ENCODE peak calls at places on chromosome 11, in nine cellular contexts. One of them, this sample, is unnamed.

GRCh38 chr11:2303627-2304155 is 1.9 kb downstream of the TSPAN32 start:
- DNase-seq in activated naive CD4-positive, alpha-beta T cell: no peak
- DNase-seq in NCI-H1417: no peak
- DNase-seq in HFFc6: no peak
- DNase-seq in mesendoderm: peak; percentile 34
- DNase-seq in HEK293T: no peak
- DNase-seq in AG08396: no peak
- DNase-seq in C1 segment of cervical spinal cord: no peak
- DNase-seq in BE2C: no peak
- DNase-seq in this sample: no peak

GRCh38 chr11:10322830-10323792 is 18.2 kb downstream of the ADM start:
- DNase-seq in activated naive CD4-positive, alpha-beta T cell: peak; percentile 20
- DNase-seq in NCI-H1417: peak; percentile 30
- DNase-seq in HFFc6: peak; percentile 83
- DNase-seq in mesendoderm: peak; percentile 81
- DNase-seq in HEK293T: peak; percentile 51
- DNase-seq in AG08396: peak; percentile 53
- DNase-seq in C1 segment of cervical spinal cord: no peak
- DNase-seq in BE2C: peak; percentile 32
- DNase-seq in this sample: peak; percentile 17

GRCh38 chr11:33773399-33774355 is 643 bp downstream of the FBXO3 start:
- DNase-seq in activated naive CD4-positive, alpha-beta T cell: no peak
- DNase-seq in NCI-H1417: peak; percentile 79
- DNase-seq in HFFc6: peak; percentile 22
- DNase-seq in mesendoderm: no peak
- DNase-seq in HEK293T: peak; percentile 34
- DNase-seq in AG08396: peak; percentile 36
- DNase-seq in C1 segment of cervical spinal cord: no peak
- DNase-seq in BE2C: no peak
- DNase-seq in this sample: peak; percentile 39

GRCh38 chr11:35725880-35726279 is 63.3 kb downstream of the TRIM44 start:
- DNase-seq in activated naive CD4-positive, alpha-beta T cell: no peak
- DNase-seq in NCI-H1417: no peak
- DNase-seq in HFFc6: peak; percentile 63
- DNase-seq in mesendoderm: no peak
- DNase-seq in HEK293T: no peak
- DNase-seq in AG08396: peak; percentile 37
- DNase-seq in C1 segment of cervical spinal cord: no peak
- DNase-seq in BE2C: no peak
- DNase-seq in this sample: no peak

GRCh38 chr11:94400839-94401772 is at the start of gene GPR83:
- DNase-seq in activated naive CD4-positive, alpha-beta T cell: no peak
- DNase-seq in NCI-H1417: peak; percentile 79
- DNase-seq in HFFc6: no peak
- DNase-seq in mesendoderm: peak; percentile 82
- DNase-seq in HEK293T: peak; percentile 57
- DNase-seq in AG08396: peak; percentile 44
- DNase-seq in C1 segment of cervical spinal cord: no peak
- DNase-seq in BE2C: peak; percentile 61
- DNase-seq in this sample: peak; percentile 14

GRCh38 chr11:117010808-117011540 is 87.3 kb downstream of the SIK3 start:
- DNase-seq in activated naive CD4-positive, alpha-beta T cell: no peak
- DNase-seq in NCI-H1417: no peak
- DNase-seq in HFFc6: peak; percentile 98
- DNase-seq in mesendoderm: no peak
- DNase-seq in HEK293T: no peak
- DNase-seq in AG08396: peak; percentile 67
- DNase-seq in C1 segment of cervical spinal cord: no peak
- DNase-seq in BE2C: no peak
- DNase-seq in this sample: no peak

GRCh38 chr11:134252539-134253188 is 488 bp downstream of the THYN1 start:
- DNase-seq in activated naive CD4-positive, alpha-beta T cell: no peak
- DNase-seq in NCI-H1417: peak; percentile 48
- DNase-seq in HFFc6: peak; percentile 47
- DNase-seq in mesendoderm: no peak
- DNase-seq in HEK293T: peak; percentile 40
- DNase-seq in AG08396: peak; percentile 56
- DNase-seq in C1 segment of cervical spinal cord: no peak
- DNase-seq in BE2C: no peak
- DNase-seq in this sample: peak; percentile 40

GRCh38 chr11:71204748-71205664 is 47.4 kb downstream of the SHANK2 start:
- DNase-seq in activated naive CD4-positive, alpha-beta T cell: no peak
- DNase-seq in NCI-H1417: peak; percentile 28
- DNase-seq in HFFc6: no peak
- DNase-seq in mesendoderm: peak; percentile 26
- DNase-seq in HEK293T: no peak
- DNase-seq in AG08396: no peak
- DNase-seq in C1 segment of cervical spinal cord: no peak
- DNase-seq in BE2C: no peak
- DNase-seq in this sample: no peak

GRCh38 chr11:16982256-16982671 is 31.9 kb downstream of the PLEKHA7 start:
- DNase-seq in activated naive CD4-positive, alpha-beta T cell: no peak
- DNase-seq in NCI-H1417: no peak
- DNase-seq in HFFc6: no peak
- DNase-seq in mesendoderm: no peak
- DNase-seq in HEK293T: no peak
- DNase-seq in AG08396: no peak
- DNase-seq in C1 segment of cervical spinal cord: no peak
- DNase-seq in BE2C: no peak
- DNase-seq in this sample: no peak

GRCh38 chr11:60957188-60957587 is 5.2 kb upstream of the SLC15A3 start:
- DNase-seq in activated naive CD4-positive, alpha-beta T cell: no peak
- DNase-seq in NCI-H1417: no peak
- DNase-seq in HFFc6: peak; percentile 28
- DNase-seq in mesendoderm: no peak
- DNase-seq in HEK293T: no peak
- DNase-seq in AG08396: no peak
- DNase-seq in C1 segment of cervical spinal cord: no peak
- DNase-seq in BE2C: no peak
- DNase-seq in this sample: no peak

GRCh38 chr11:110525883-110526282 is 96.1 kb downstream of the FDX1 start:
- DNase-seq in activated naive CD4-positive, alpha-beta T cell: no peak
- DNase-seq in NCI-H1417: no peak
- DNase-seq in HFFc6: peak; percentile 39
- DNase-seq in mesendoderm: no peak
- DNase-seq in HEK293T: no peak
- DNase-seq in AG08396: peak; percentile 24
- DNase-seq in C1 segment of cervical spinal cord: no peak
- DNase-seq in BE2C: no peak
- DNase-seq in this sample: no peak

GRCh38 chr11:2434506-2435255 is 9.6 kb downstream of the TRPM5 start:
- DNase-seq in activated naive CD4-positive, alpha-beta T cell: no peak
- DNase-seq in NCI-H1417: no peak
- DNase-seq in HFFc6: no peak
- DNase-seq in mesendoderm: no peak
- DNase-seq in HEK293T: no peak
- DNase-seq in AG08396: no peak
- DNase-seq in C1 segment of cervical spinal cord: no peak
- DNase-seq in BE2C: no peak
- DNase-seq in this sample: no peak

GRCh38 chr11:120500414-120500936 is 11.1 kb upstream of the GRIK4 start:
- DNase-seq in activated naive CD4-positive, alpha-beta T cell: no peak
- DNase-seq in NCI-H1417: peak; percentile 30
- DNase-seq in HFFc6: no peak
- DNase-seq in mesendoderm: peak; percentile 48
- DNase-seq in HEK293T: no peak
- DNase-seq in AG08396: no peak
- DNase-seq in C1 segment of cervical spinal cord: no peak
- DNase-seq in BE2C: no peak
- DNase-seq in this sample: no peak

GRCh38 chr11:130847517-130847916 is 68.8 kb downstream of the SNX19 start:
- DNase-seq in activated naive CD4-positive, alpha-beta T cell: no peak
- DNase-seq in NCI-H1417: no peak
- DNase-seq in HFFc6: peak; percentile 89
- DNase-seq in mesendoderm: no peak
- DNase-seq in HEK293T: no peak
- DNase-seq in AG08396: peak; percentile 61
- DNase-seq in C1 segment of cervical spinal cord: no peak
- DNase-seq in BE2C: peak; percentile 56
- DNase-seq in this sample: no peak

GRCh38 chr11:2799881-2800654 is 85.5 kb downstream of the CDKN1C start:
- DNase-seq in activated naive CD4-positive, alpha-beta T cell: no peak
- DNase-seq in NCI-H1417: no peak
- DNase-seq in HFFc6: no peak
- DNase-seq in mesendoderm: peak; percentile 10
- DNase-seq in HEK293T: no peak
- DNase-seq in AG08396: no peak
- DNase-seq in C1 segment of cervical spinal cord: no peak
- DNase-seq in BE2C: peak; percentile 2
- DNase-seq in this sample: no peak

GRCh38 chr11:64444838-64445441 is 86.0 kb downstream of the RPS6KA4 start:
- DNase-seq in activated naive CD4-positive, alpha-beta T cell: no peak
- DNase-seq in NCI-H1417: no peak
- DNase-seq in HFFc6: peak; percentile 11
- DNase-seq in mesendoderm: peak; percentile 78
- DNase-seq in HEK293T: peak; percentile 36
- DNase-seq in AG08396: peak; percentile 49
- DNase-seq in C1 segment of cervical spinal cord: no peak
- DNase-seq in BE2C: peak; percentile 18
- DNase-seq in this sample: no peak

GRCh38 chr11:102244681-102245409 is 72.4 kb upstream of the BIRC3 start:
- DNase-seq in activated naive CD4-positive, alpha-beta T cell: no peak
- DNase-seq in NCI-H1417: no peak
- DNase-seq in HFFc6: peak; percentile 95
- DNase-seq in mesendoderm: no peak
- DNase-seq in HEK293T: no peak
- DNase-seq in AG08396: peak; percentile 65
- DNase-seq in C1 segment of cervical spinal cord: no peak
- DNase-seq in BE2C: no peak
- DNase-seq in this sample: no peak

GRCh38 chr11:17695454-17696441 is 23.6 kb upstream of the MYOD1 start:
- DNase-seq in activated naive CD4-positive, alpha-beta T cell: no peak
- DNase-seq in NCI-H1417: peak; percentile 44
- DNase-seq in HFFc6: no peak
- DNase-seq in mesendoderm: no peak
- DNase-seq in HEK293T: no peak
- DNase-seq in AG08396: no peak
- DNase-seq in C1 segment of cervical spinal cord: no peak
- DNase-seq in BE2C: no peak
- DNase-seq in this sample: no peak

GRCh38 chr11:71467164-71467563 is 14.2 kb downstream of the NADSYN1 start:
- DNase-seq in activated naive CD4-positive, alpha-beta T cell: no peak
- DNase-seq in NCI-H1417: no peak
- DNase-seq in HFFc6: no peak
- DNase-seq in mesendoderm: no peak
- DNase-seq in HEK293T: no peak
- DNase-seq in AG08396: no peak
- DNase-seq in C1 segment of cervical spinal cord: no peak
- DNase-seq in BE2C: no peak
- DNase-seq in this sample: no peak

GRCh38 chr11:111978028-111978771 is 41.1 kb downstream of the DIXDC1 start:
- DNase-seq in activated naive CD4-positive, alpha-beta T cell: no peak
- DNase-seq in NCI-H1417: peak; percentile 13
- DNase-seq in HFFc6: peak; percentile 74
- DNase-seq in mesendoderm: peak; percentile 96
- DNase-seq in HEK293T: peak; percentile 75
- DNase-seq in AG08396: peak; percentile 88
- DNase-seq in C1 segment of cervical spinal cord: no peak
- DNase-seq in BE2C: peak; percentile 66
- DNase-seq in this sample: no peak

GRCh38 chr11:36492724-36493304 is 17.3 kb downstream of the TRAF6 start:
- DNase-seq in activated naive CD4-positive, alpha-beta T cell: no peak
- DNase-seq in NCI-H1417: peak; percentile 6
- DNase-seq in HFFc6: peak; percentile 25
- DNase-seq in mesendoderm: peak; percentile 54
- DNase-seq in HEK293T: peak; percentile 50
- DNase-seq in AG08396: peak; percentile 27
- DNase-seq in C1 segment of cervical spinal cord: no peak
- DNase-seq in BE2C: no peak
- DNase-seq in this sample: peak; percentile 44

GRCh38 chr11:95507794-95508193 is 276.8 kb upstream of the SESN3 start:
- DNase-seq in activated naive CD4-positive, alpha-beta T cell: no peak
- DNase-seq in NCI-H1417: no peak
- DNase-seq in HFFc6: no peak
- DNase-seq in mesendoderm: no peak
- DNase-seq in HEK293T: no peak
- DNase-seq in AG08396: no peak
- DNase-seq in C1 segment of cervical spinal cord: no peak
- DNase-seq in BE2C: no peak
- DNase-seq in this sample: no peak

GRCh38 chr11:132911186-132911585 is 621.1 kb downstream of the OPCML start:
- DNase-seq in activated naive CD4-positive, alpha-beta T cell: no peak
- DNase-seq in NCI-H1417: no peak
- DNase-seq in HFFc6: no peak
- DNase-seq in mesendoderm: peak; percentile 55
- DNase-seq in HEK293T: no peak
- DNase-seq in AG08396: peak; percentile 27
- DNase-seq in C1 segment of cervical spinal cord: no peak
- DNase-seq in BE2C: no peak
- DNase-seq in this sample: peak; percentile 32

GRCh38 chr11:61688368-61689163 is 8.4 kb downstream of the DAGLA start:
- DNase-seq in activated naive CD4-positive, alpha-beta T cell: no peak
- DNase-seq in NCI-H1417: no peak
- DNase-seq in HFFc6: no peak
- DNase-seq in mesendoderm: no peak
- DNase-seq in HEK293T: no peak
- DNase-seq in AG08396: peak; percentile 78
- DNase-seq in C1 segment of cervical spinal cord: no peak
- DNase-seq in BE2C: no peak
- DNase-seq in this sample: no peak

GRCh38 chr11:64225608-64226506 is at the start of the genes NUDT22 and TRPT1:
- DNase-seq in activated naive CD4-positive, alpha-beta T cell: peak; percentile 80
- DNase-seq in NCI-H1417: peak; percentile 87
- DNase-seq in HFFc6: peak; percentile 71
- DNase-seq in mesendoderm: peak; percentile 85
- DNase-seq in HEK293T: peak; percentile 89
- DNase-seq in AG08396: peak; percentile 96
- DNase-seq in C1 segment of cervical spinal cord: peak; percentile 75
- DNase-seq in BE2C: peak; percentile 87
- DNase-seq in this sample: peak; percentile 83

GRCh38 chr11:42462558-42463310 is 849.1 kb upstream of the API5 start:
- DNase-seq in activated naive CD4-positive, alpha-beta T cell: no peak
- DNase-seq in NCI-H1417: no peak
- DNase-seq in HFFc6: peak; percentile 77
- DNase-seq in mesendoderm: no peak
- DNase-seq in HEK293T: no peak
- DNase-seq in AG08396: no peak
- DNase-seq in C1 segment of cervical spinal cord: no peak
- DNase-seq in BE2C: no peak
- DNase-seq in this sample: no peak